ENCODE peak calls at places on chromosomes 13 and 19, in ten cellular contexts. E, Y, L, Z, H, U, O, S, F and Q are unnamed samples.
A peak's percentile ranks its signal among the peaks of the same experiment; 100 is the strongest.

GRCh38 chr19:3968556-3969434 is 2.1 kb downstream of the DAPK3 start:
- DNase-seq in S (peak; percentile 90), U (peak; percentile 99), L (peak; percentile 100), Y (peak; percentile 95), O (no peak), H (peak; percentile 88), Z (peak; percentile 66), E (peak; percentile 84), F (peak; percentile 98), Q (peak; percentile 90)

GRCh38 chr13:43905435-43906031 is 25.8 kb downstream of the LACC1 start:
- DNase-seq in L (peak; percentile 79), F (no peak), Y (no peak), U (no peak), O (no peak), S (peak; percentile 18), E (no peak), H (no peak), Z (peak; percentile 41), Q (peak; percentile 45)

GRCh38 chr13:95440441-95441088 is 112.0 kb upstream of the CLDN10 start:
- DNase-seq in S (no peak), U (no peak), Y (no peak), L (peak; percentile 37), F (no peak), H (no peak), E (no peak), Z (no peak), O (no peak), Q (no peak)

GRCh38 chr19:47749326-47749725 is 4.0 kb downstream of the NOP53 start:
- DNase-seq in S (no peak), H (no peak), U (no peak), O (no peak), F (no peak), E (no peak), L (no peak), Y (no peak), Z (no peak), Q (no peak)

GRCh38 chr13:78827471-78827870 is 168.5 kb upstream of the OBI1 start:
- DNase-seq in H (no peak), O (no peak), S (no peak), Y (no peak), F (no peak), L (no peak), Z (no peak), U (no peak), E (no peak), Q (no peak)

GRCh38 chr13:45331981-45332830 is 8.8 kb downstream of the TPT1 start:
- DNase-seq in F (peak; percentile 91), Z (no peak), L (peak; percentile 95), O (no peak), H (no peak), U (peak; percentile 87), S (no peak), Y (peak; percentile 95), E (peak; percentile 44), Q (no peak)

GRCh38 chr19:38975214-38975860 is at the start of gene FBXO17:
- DNase-seq in U (no peak), F (no peak), H (peak; percentile 79), Y (no peak), S (peak; percentile 75), L (peak; percentile 74), O (no peak), Z (peak; percentile 39), E (peak; percentile 65), Q (peak; percentile 47)

GRCh38 chr13:94595006-94595942 is 678 bp downstream of the TGDS start:
- DNase-seq in S (no peak), Z (peak; percentile 4), F (no peak), H (no peak), U (no peak), E (no peak), O (peak; percentile 28), L (peak; percentile 21), Y (no peak), Q (no peak)

GRCh38 chr19:33883869-33884519 is 87.3 kb downstream of the KCTD15 start:
- DNase-seq in Y (no peak), L (peak; percentile 32), U (no peak), H (peak; percentile 53), Z (no peak), F (no peak), E (no peak), S (no peak), O (no peak), Q (peak; percentile 64)

GRCh38 chr19:14112809-14113385 is 4.7 kb downstream of the PRKACA start:
- DNase-seq in L (peak; percentile 53), H (peak; percentile 90), O (no peak), E (peak; percentile 72), U (no peak), S (peak; percentile 63), F (no peak), Z (no peak), Y (no peak), Q (no peak)

GRCh38 chr19:22257916-22258315 is 28.3 kb upstream of the ZNF729 start:
- DNase-seq in Y (no peak), H (no peak), U (no peak), S (no peak), F (no peak), L (no peak), O (no peak), E (no peak), Z (no peak), Q (no peak)

GRCh38 chr13:97372929-97373328 is 61.0 kb upstream of the RAP2A start:
- DNase-seq in Y (no peak), H (no peak), E (no peak), F (no peak), Z (no peak), L (no peak), U (no peak), O (no peak), S (no peak), Q (no peak)

GRCh38 chr13:20174656-20175405 is 14.0 kb upstream of the GJA3 start:
- DNase-seq in H (peak; percentile 65), Y (peak; percentile 79), F (peak; percentile 76), O (no peak), L (peak; percentile 94), U (peak; percentile 58), Z (no peak), S (peak; percentile 61), E (peak; percentile 77), Q (no peak)

GRCh38 chr13:62119739-62120700 is 704.4 kb upstream of the PCDH20 start:
- DNase-seq in H (no peak), E (no peak), F (no peak), O (no peak), Y (no peak), U (no peak), S (no peak), Z (no peak), L (peak; percentile 7), Q (no peak)

DNA sequence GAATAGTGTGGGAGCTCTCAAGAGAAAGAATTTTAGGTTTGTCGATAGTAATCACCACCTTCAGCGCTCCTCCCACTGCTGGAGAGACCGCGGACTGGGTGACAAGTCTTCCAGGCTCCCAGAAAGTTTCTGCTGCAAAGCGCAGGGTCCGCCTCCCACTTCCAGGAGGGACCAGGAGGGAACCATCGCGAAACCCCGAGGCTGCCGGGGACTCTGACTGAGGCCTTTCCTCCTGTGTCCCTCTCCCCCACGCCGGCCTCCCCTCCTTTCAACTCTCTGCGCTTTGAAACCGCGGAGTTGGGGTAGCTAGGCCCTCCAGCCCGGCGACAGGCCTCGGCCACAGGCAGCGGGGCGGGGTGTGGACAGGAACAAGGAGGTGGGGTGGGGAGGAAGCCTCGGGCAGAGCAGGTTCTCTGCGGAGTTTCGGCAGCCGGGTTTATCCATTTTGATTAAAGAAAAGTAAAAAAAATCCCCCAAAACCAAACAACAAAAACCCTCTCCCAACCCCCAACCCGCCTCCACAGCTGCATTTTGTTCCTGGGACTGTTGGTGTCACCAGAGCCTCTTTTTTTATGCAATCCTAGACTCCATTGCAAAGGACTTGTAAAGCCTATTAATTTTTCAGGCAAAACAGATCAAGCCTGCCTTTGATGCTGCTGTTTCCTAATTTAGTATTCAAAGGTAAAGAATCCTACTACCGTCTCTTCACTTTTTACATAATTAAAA is 157.2 kb downstream of the TM9SF2 start:
- DNase-seq in O (peak; percentile 56), Y (peak; percentile 32), Z (peak; percentile 54), E (peak; percentile 39), S (peak; percentile 52), F (no peak), H (peak; percentile 65), L (peak; percentile 69), U (peak; percentile 29), Q (peak; percentile 56)
- TF ChIP-seq CTCF in O (no peak), Y (peak; percentile 59), Z (peak; percentile 62), E (peak; percentile 16), S (peak; percentile 30), F (peak; percentile 29), H (no peak), L (peak; percentile 29), U (peak; percentile 50), Q (no peak)

GRCh38 chr13:65656740-65657329 is 1573.3 kb downstream of the PCDH9 start:
- DNase-seq in O (no peak), E (no peak), S (no peak), F (no peak), L (peak; percentile 47), Z (no peak), Y (no peak), H (no peak), U (no peak), Q (no peak)
- TF ChIP-seq CTCF in O (no peak), E (peak; percentile 14), S (no peak), F (peak; percentile 45), L (peak; percentile 67), Z (peak; percentile 76), Y (peak; percentile 54), H (no peak), U (peak; percentile 43), Q (peak; percentile 48)

DNA sequence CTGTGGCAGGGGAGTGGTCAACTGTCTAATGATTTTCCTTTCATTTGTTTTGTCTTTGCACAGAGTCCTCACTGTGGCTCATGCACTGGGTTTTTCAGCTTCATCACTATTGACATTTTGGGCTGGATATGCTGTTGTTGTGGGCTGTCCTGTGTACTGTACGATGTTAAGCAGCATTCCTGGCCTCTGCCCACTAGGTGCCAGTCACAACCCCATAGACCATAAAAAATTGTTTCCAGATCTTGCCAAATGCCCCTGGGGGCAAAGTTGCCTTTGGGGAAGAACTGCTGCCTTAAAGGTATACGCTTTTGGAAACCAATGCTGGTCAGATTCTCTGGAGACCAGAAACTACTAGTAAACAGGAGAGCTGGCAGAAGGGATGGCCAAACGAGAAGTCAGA is 310.4 kb downstream of the SPRY2 start:
- DNase-seq in O (no peak), L (peak; percentile 40), U (no peak), F (no peak), E (no peak), S (no peak), H (no peak), Z (no peak), Y (no peak), Q (peak; percentile 6)
- TF ChIP-seq CTCF in O (no peak), L (peak; percentile 22), U (peak; percentile 16), F (no peak), E (peak; percentile 27), S (no peak), H (no peak), Z (no peak), Y (peak; percentile 30), Q (no peak)

DNA sequence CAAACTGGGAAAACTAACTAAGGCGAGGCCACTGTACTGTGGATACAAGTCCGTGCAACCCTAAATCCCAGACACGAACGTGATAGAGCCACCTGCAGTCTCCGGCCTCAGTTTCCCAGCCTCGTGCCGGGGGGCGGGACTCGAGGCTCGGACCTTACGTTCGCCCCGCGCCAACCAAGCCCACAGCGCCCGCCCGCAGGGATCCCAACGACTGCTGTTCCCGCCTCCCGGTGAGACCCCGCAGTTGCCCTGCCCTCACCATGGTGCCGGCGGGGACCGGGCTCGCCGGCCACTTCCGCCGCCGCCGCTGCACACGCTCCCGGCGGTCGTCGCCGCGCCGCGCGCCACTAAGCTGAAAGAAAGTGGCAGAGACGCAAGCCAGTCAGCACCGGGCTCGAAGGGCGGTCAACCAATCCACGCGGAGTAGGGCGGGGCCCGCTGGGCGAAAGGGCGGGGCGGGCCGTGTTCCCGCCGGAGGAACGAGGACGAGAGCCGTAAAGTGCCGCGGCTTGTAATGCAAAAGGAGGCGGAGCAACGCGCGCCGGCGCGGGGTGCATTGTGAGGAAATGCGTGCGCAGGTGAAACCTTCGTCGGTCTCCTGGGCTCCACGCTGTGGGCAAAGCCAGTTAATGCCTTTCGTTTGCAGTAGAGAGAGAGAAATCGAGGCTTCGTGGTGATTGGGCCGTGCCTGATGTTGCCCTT is at the start of gene LSM4:
- DNase-seq in Y (peak; percentile 71), Z (peak; percentile 97), L (peak; percentile 98), F (peak; percentile 71), S (peak; percentile 99), E (peak; percentile 99), H (peak; percentile 99), O (peak; percentile 99), U (peak; percentile 85), Q (peak; percentile 99)
- TF ChIP-seq CTCF in Y (peak; percentile 37), Z (peak; percentile 47), L (no peak), F (peak; percentile 22), S (peak; percentile 17), E (peak; percentile 25), H (no peak), O (peak; percentile 71), U (peak; percentile 16), Q (no peak)